ENCODE peak calls at places on chromosomes 7 and 10, in ten cellular contexts. Y is pons; I is activated naive CD4-positive, alpha-beta T cell treated with Interleukin-2 at 50 U/mL for 16 hours; Q is activated CD4-positive, alpha-beta T cell treated with anti-CD3 and anti-CD28 coated beads for 36 hours; V is omental fat pad; W is colonic mucosa; O is stimulated activated CD8-positive, alpha-beta memory T cell treated with anti-CD3 and anti-CD28 coated beads, Interleukin-4, amount 100 ng/mL, for 48 hours; C is CD4-positive, alpha-beta T cell; N is GM12865; B is epithelial cell of esophagus. H is an unnamed sample.

GRCh38 chr10:79939969-79940368 is 8.9 kb downstream of the SFTPD start:
- DNase-seq in Y (no peak), I (no peak), Q (no peak), V (no peak), W (no peak), O (no peak), C (no peak), N (no peak), B (no peak), H (no peak)

GRCh38 chr10:77037735-77038411 is 599.7 kb downstream of the KCNMA1 start:
- DNase-seq in Y (no peak), I (no peak), Q (no peak), V (no peak), W (no peak), O (no peak), C (no peak), N (peak), B (no peak), H (no peak)

GRCh38 chr10:96073722-96074121 is 30.3 kb downstream of the CCNJ start:
- DNase-seq in Y (no peak), I (no peak), Q (peak), V (no peak), W (no peak), O (no peak), C (no peak), N (peak), B (peak), H (peak)

GRCh38 chr7:45658716-45659495 is 84.7 kb downstream of the ADCY1 start:
- DNase-seq in Y (no peak), I (no peak), Q (no peak), V (no peak), W (no peak), O (no peak), C (no peak), N (no peak), B (no peak), H (no peak)

GRCh38 chr10:43292745-43293676 is 26.1 kb upstream of the RASGEF1A start:
- DNase-seq in Y (peak), I (peak), Q (peak), V (peak), W (peak), O (peak), C (peak), N (peak), B (peak), H (peak)

GRCh38 chr10:60384708-60385398 is 4.8 kb downstream of the ANK3 start:
- DNase-seq in Y (no peak), I (no peak), Q (no peak), V (no peak), W (no peak), O (no peak), C (no peak), N (no peak), B (peak), H (no peak)

GRCh38 chr7:123752534-123752933 is 3.7 kb upstream of the WASL start:
- DNase-seq in Y (no peak), I (no peak), Q (no peak), V (no peak), W (no peak), O (no peak), C (no peak), N (no peak), B (no peak), H (no peak)

GRCh38 chr10:84493951-84494848 is 165.8 kb downstream of the CCSER2 start:
- DNase-seq in Y (no peak), I (no peak), Q (no peak), V (no peak), W (no peak), O (no peak), C (no peak), N (no peak), B (peak), H (no peak)

GRCh38 chr7:132443776-132444520 is 132.3 kb downstream of the PLXNA4 start:
- DNase-seq in Y (no peak), I (no peak), Q (no peak), V (no peak), W (no peak), O (no peak), C (no peak), N (no peak), B (no peak), H (no peak)

GRCh38 chr10:123643315-123643714 is 22.8 kb upstream of the GPR26 start:
- DNase-seq in Y (no peak), I (no peak), Q (no peak), V (no peak), W (no peak), O (no peak), C (no peak), N (no peak), B (no peak), H (no peak)

GRCh38 chr10:98055875-98056516 is 25.6 kb upstream of the CRTAC1 start:
- DNase-seq in Y (no peak), I (no peak), Q (peak), V (no peak), W (no peak), O (peak), C (no peak), N (peak), B (peak), H (peak)

GRCh38 chr7:43625977-43626376 is 43.1 kb downstream of the STK17A start:
- DNase-seq in Y (no peak), I (no peak), Q (no peak), V (no peak), W (no peak), O (no peak), C (no peak), N (no peak), B (no peak), H (no peak)

GRCh38 chr7:35036361-35037171 is 719 bp downstream of the DPY19L1 start:
- DNase-seq in Y (peak), I (peak), Q (peak), V (no peak), W (peak), O (peak), C (peak), N (peak), B (peak), H (peak)

GRCh38 chr7:34298492-34298891 is 359.5 kb upstream of the NPSR1 start:
- DNase-seq in Y (no peak), I (no peak), Q (no peak), V (no peak), W (no peak), O (no peak), C (no peak), N (no peak), B (no peak), H (no peak)

GRCh38 chr10:43254199-43254730 is 12.6 kb downstream of the RASGEF1A start:
- DNase-seq in Y (no peak), I (no peak), Q (no peak), V (peak), W (no peak), O (no peak), C (no peak), N (no peak), B (no peak), H (peak)

GRCh38 chr10:106401161-106401560 is 763.3 kb downstream of the SORCS1 start:
- DNase-seq in Y (peak), I (no peak), Q (no peak), V (no peak), W (no peak), O (no peak), C (no peak), N (no peak), B (peak), H (no peak)